ENCODE peak calls at places on chromosomes 7 and 10, in five cellular contexts. A, V, W, R and H are unnamed samples.
A peak's percentile ranks its signal among the peaks of the same experiment; 100 is the strongest.

GRCh38 chr7:105016083-105017075 is 2.4 kb downstream of the KMT2E start:
- DNase-seq in A (no peak), R (no peak), V (no peak), W (no peak), H (no peak)

GRCh38 chr10:114548662-114549061 is 109.4 kb downstream of the ABLIM1 start:
- DNase-seq in A (no peak), V (peak; percentile 24), W (no peak), R (peak; percentile 63), H (peak; percentile 90)

GRCh38 chr10:64959116-64959515 is 1437.9 kb downstream of the REEP3 start:
- DNase-seq in W (no peak), A (no peak), V (no peak), R (no peak), H (no peak)

GRCh38 chr10:3484306-3485187 is 300.5 kb downstream of the KLF6 start:
- DNase-seq in A (no peak), V (no peak), W (no peak), R (no peak), H (no peak)

GRCh38 chr7:80183900-80184685 is 49.5 kb downstream of the GNAI1 start:
- DNase-seq in R (no peak), A (no peak), W (no peak), V (no peak), H (no peak)

GRCh38 chr7:106419455-106420182 is 134.8 kb upstream of the NAMPT start:
- DNase-seq in W (no peak), V (no peak), A (no peak), R (no peak), H (no peak)

GRCh38 chr10:43943119-43943824 is 294.6 kb upstream of the ZNF32 start:
- DNase-seq in R (no peak), W (no peak), V (no peak), A (no peak), H (no peak)

GRCh38 chr10:35316346-35316967 is 19.9 kb upstream of the CCNY start:
- DNase-seq in A (no peak), V (no peak), R (no peak), W (no peak), H (no peak)

GRCh38 chr7:33501368-33501767 is 372.0 kb downstream of the BBS9 start:
- DNase-seq in V (no peak), A (no peak), W (no peak), R (no peak), H (no peak)

GRCh38 chr7:131284702-131285419 is 42.8 kb upstream of the MKLN1 start:
- DNase-seq in R (peak; percentile 77), A (no peak), W (no peak), V (no peak), H (peak; percentile 95)

GRCh38 chr7:47423196-47423595 is 158.7 kb downstream of the TNS3 start:
- DNase-seq in W (no peak), R (no peak), V (no peak), A (no peak), H (no peak)

GRCh38 chr7:140898794-140899548 is 25.8 kb downstream of the BRAF start:
- DNase-seq in V (no peak), W (no peak), A (no peak), R (no peak), H (no peak)

GRCh38 chr7:140640060-140640611 is 477 bp downstream of the DENND2A start:
- DNase-seq in A (no peak), W (no peak), R (peak; percentile 43), V (peak; percentile 69), H (peak; percentile 25)

GRCh38 chr10:92241501-92241900 is 49.4 kb downstream of the CPEB3 start:
- DNase-seq in R (no peak), V (no peak), A (no peak), W (no peak), H (no peak)

GRCh38 chr7:21300692-21301091 is 127.2 kb upstream of the SP4 start:
- DNase-seq in V (peak; percentile 26), W (no peak), A (no peak), R (no peak), H (no peak)

GRCh38 chr10:77556990-77557601 is 80.5 kb downstream of the KCNMA1 start:
- DNase-seq in V (no peak), A (no peak), W (no peak), R (no peak), H (no peak)

GRCh38 chr7:157555308-157555707 is 218.5 kb downstream of the DNAJB6 start:
- DNase-seq in V (no peak), A (no peak), W (no peak), R (no peak), H (no peak)

GRCh38 chr7:46512901-46513431 is 591.9 kb upstream of the IGFBP3 start:
- DNase-seq in R (no peak), W (no peak), V (peak; percentile 26), A (no peak), H (no peak)